ENCODE peak calls at places on chromosomes 3 and 15, in seven cellular contexts. A is stimulated activated CD8-positive, alpha-beta memory T cell treated with anti-CD3 and anti-CD28 coated beads, Interleukin-12 subunit alpha, Interleukin-12 subunit beta, amount 100 ng/mL, for 4 hours; U is HepG2; T is stimulated activated CD4-positive, alpha-beta T cell treated with anti-CD3 and anti-CD28 coated beads, Interleukin-12 subunit alpha, Interleukin-12 subunit beta, amount 100 ng/mL, for 24 hours; Z is T-helper 1 cell; L is A172; P is NCI-H748 treated with DMSO at 0.1 percent for 48 hours. S is an unnamed sample.

GRCh38 chr3:185502987-185503386 is 4.2 kb upstream of the TMEM41A start:
- DNase-seq in P (no peak), A (no peak), T (no peak), U (peak), Z (no peak), L (no peak), S (no peak)

GRCh38 chr3:45132568-45133211 is 13.5 kb downstream of the CDCP1 start:
- DNase-seq in P (no peak), Z (no peak), A (no peak), L (peak), T (no peak), U (no peak), S (no peak)

GRCh38 chr3:152460936-152461335 is 192.2 kb downstream of the MBNL1 start:
- DNase-seq in Z (no peak), U (peak), T (no peak), A (no peak), P (no peak), L (no peak), S (no peak)

GRCh38 chr15:66901336-66902100 is 163.9 kb upstream of the SMAD3 start:
- DNase-seq in Z (no peak), T (no peak), A (no peak), L (peak), P (no peak), U (no peak), S (no peak)

GRCh38 chr15:70095387-70096214 is 2.1 kb downstream of the TLE3 start:
- DNase-seq in T (no peak), Z (no peak), U (no peak), P (no peak), A (peak), L (no peak), S (no peak)

GRCh38 chr3:9552252-9552999 is 1.2 kb downstream of the LHFPL4 start:
- DNase-seq in Z (no peak), T (peak), A (no peak), P (no peak), L (no peak), U (no peak), S (no peak)

GRCh38 chr3:97916576-97916975 is 55.7 kb downstream of the RIOX2 start:
- DNase-seq in T (no peak), U (no peak), Z (no peak), P (no peak), L (no peak), A (no peak), S (no peak)

GRCh38 chr3:157098823-157099185 is 61.1 kb downstream of the CCNL1 start:
- DNase-seq in P (no peak), U (no peak), Z (no peak), A (no peak), L (no peak), T (no peak), S (no peak)

GRCh38 chr3:97347780-97348179 is 416.8 kb upstream of the ARL6 start:
- DNase-seq in T (no peak), U (no peak), P (no peak), L (no peak), A (no peak), Z (no peak), S (no peak)

GRCh38 chr15:48989175-48989574 is 25.5 kb upstream of the SHC4 start:
- DNase-seq in A (no peak), P (no peak), T (no peak), Z (no peak), L (no peak), U (no peak), S (no peak)

GRCh38 chr15:41281236-41281635 is 50.2 kb downstream of the CHP1 start:
- DNase-seq in P (no peak), Z (no peak), T (no peak), L (peak), U (peak), A (no peak), S (no peak)

GRCh38 chr15:43376017-43376705 is 5.3 kb downstream of the TUBGCP4 start:
- DNase-seq in P (no peak), T (peak), A (no peak), L (peak), U (peak), Z (no peak), S (no peak)

GRCh38 chr3:70231224-70231623 is 81.2 kb downstream of the MDFIC2 start:
- DNase-seq in T (no peak), Z (no peak), U (no peak), A (no peak), P (no peak), L (no peak), S (no peak)

GRCh38 chr3:160574636-160575035 is 9.3 kb upstream of the KPNA4 start:
- DNase-seq in P (no peak), U (no peak), A (no peak), L (no peak), T (no peak), Z (no peak), S (no peak)